ENCODE peak calls at places on chromosomes 5 and 9, in nine cellular contexts. Y is colonic mucosa; B is astrocyte of the spinal cord; K is skeletal muscle cell; A is sciatic nerve; C is COLO829; J is H9; G is iPS DF 6.9; R is stimulated activated CD8-positive, alpha-beta memory T cell treated with anti-CD3 and anti-CD28 coated beads, Interleukin-2, amount 100 ng/mL, for 1 hour. Q is an unnamed sample.

GRCh38 chr9:34171753-34172535 is 6.9 kb upstream of the UBAP1 start:
- DNase-seq in Y (no peak), B (no peak), K (no peak), A (no peak), C (no peak), J (no peak), G (no peak), R (no peak), Q (no peak)

GRCh38 chr5:92674322-92674721 is 906.7 kb downstream of the NR2F1-AS1 start:
- DNase-seq in Y (no peak), B (no peak), K (no peak), A (no peak), C (no peak), J (no peak), G (no peak), R (no peak), Q (no peak)

GRCh38 chr9:110183208-110184145 is 24.5 kb downstream of the C9orf152 start:
- DNase-seq in Y (peak; percentile 87), B (peak; percentile 76), K (peak; percentile 35), A (peak; percentile 69), C (peak; percentile 84), J (peak; percentile 70), G (peak; percentile 60), R (no peak), Q (peak; percentile 66)

GRCh38 chr5:95090774-95091173 is 194.1 kb downstream of the MCTP1 start:
- DNase-seq in Y (no peak), B (no peak), K (no peak), A (no peak), C (no peak), J (no peak), G (no peak), R (no peak), Q (no peak)

GRCh38 chr5:131649160-131649559 is 14.1 kb upstream of the RAPGEF6 start:
- DNase-seq in Y (no peak), B (no peak), K (no peak), A (no peak), C (no peak), J (no peak), G (no peak), R (no peak), Q (no peak)

GRCh38 chr5:89397096-89397495 is 514.1 kb upstream of the MEF2C start:
- DNase-seq in Y (no peak), B (no peak), K (no peak), A (no peak), C (no peak), J (no peak), G (no peak), R (no peak), Q (no peak)

GRCh38 chr9:90141723-90142122 is 500.9 kb downstream of the DIRAS2 start:
- DNase-seq in Y (no peak), B (peak; percentile 37), K (peak; percentile 1), A (no peak), C (peak; percentile 13), J (no peak), G (no peak), R (no peak), Q (no peak)

GRCh38 chr5:54030981-54031380 is 279.4 kb downstream of the ARL15 start:
- DNase-seq in Y (no peak), B (no peak), K (no peak), A (no peak), C (no peak), J (no peak), G (no peak), R (no peak), Q (no peak)

GRCh38 chr9:68498816-68499215 is 41.9 kb downstream of the TMEM252 start:
- DNase-seq in Y (no peak), B (no peak), K (no peak), A (no peak), C (no peak), J (no peak), G (no peak), R (no peak), Q (no peak)

GRCh38 chr5:134111741-134112647 is 2.5 kb upstream of the TCF7 start:
- DNase-seq in Y (no peak), B (peak; percentile 29), K (no peak), A (no peak), C (no peak), J (no peak), G (no peak), R (no peak), Q (no peak)

GRCh38 chr9:132011309-132011708 is 68.4 kb downstream of the MED27 start:
- DNase-seq in Y (no peak), B (no peak), K (no peak), A (no peak), C (no peak), J (no peak), G (no peak), R (no peak), Q (no peak)

GRCh38 chr9:79687131-79687447 is 115.3 kb downstream of the TLE4 start:
- DNase-seq in Y (no peak), B (peak; percentile 42), K (no peak), A (no peak), C (no peak), J (no peak), G (no peak), R (no peak), Q (no peak)

GRCh38 chr9:81595887-81596558 is 93.3 kb downstream of the TLE1 start:
- DNase-seq in Y (no peak), B (peak; percentile 59), K (peak; percentile 71), A (no peak), C (no peak), J (peak; percentile 80), G (peak; percentile 58), R (no peak), Q (peak; percentile 28)

Q was measured in NT2/D1.